ENCODE peak calls at places on chromosomes 11 and 22, in six cellular contexts. E is mucosa of descending colon, J is MM.1S, I is right atrium auricular region, D is OCI-LY7, M is AG09309. H is an unnamed sample.

GRCh38 chr11:71962428-71963038 is 33.7 kb downstream of the RNF121 start:
- DNase-seq in I (no peak), D (peak), M (peak), E (no peak), J (peak), H (peak)

GRCh38 chr11:16326679-16327297 is 29.6 kb downstream of the SOX6 start:
- DNase-seq in M (no peak), D (no peak), E (no peak), J (no peak), I (no peak), H (no peak)

GRCh38 chr22:44648821-44649566 is 53.0 kb upstream of the PRR5 start:
- DNase-seq in I (no peak), D (no peak), E (no peak), J (no peak), M (peak), H (no peak)

GRCh38 chr11:1674194-1674878 is 22.7 kb upstream of the KRTAP5-6 start:
- DNase-seq in E (no peak), M (no peak), I (no peak), J (no peak), D (no peak), H (no peak)

GRCh38 chr11:43789700-43790443 is 90.8 kb upstream of the ALKBH3 start:
- DNase-seq in E (no peak), D (no peak), J (no peak), M (peak), I (no peak), H (no peak)

GRCh38 chr11:74687237-74688005 is 43.8 kb downstream of the CHRDL2 start:
- DNase-seq in I (no peak), M (no peak), J (no peak), E (peak), D (no peak), H (no peak)

GRCh38 chr11:112025682-112026081 is 474 bp downstream of the DLAT start:
- DNase-seq in I (no peak), E (no peak), J (peak), M (no peak), D (peak), H (no peak)

GRCh38 chr11:12053606-12054361 is 45.4 kb upstream of the DKK3 start:
- DNase-seq in M (no peak), D (no peak), J (no peak), I (peak), E (no peak), H (no peak)

GRCh38 chr22:47123006-47123826 is 360.8 kb downstream of the TBC1D22A start:
- DNase-seq in J (no peak), I (no peak), E (no peak), M (no peak), D (no peak), H (no peak)

GRCh38 chr11:117483372-117483771 is 155.7 kb downstream of the CEP164 start:
- DNase-seq in I (no peak), D (no peak), E (no peak), M (no peak), J (no peak), H (no peak)

GRCh38 chr11:69484427-69485259 is 3.2 kb downstream of the LINC01488 start:
- DNase-seq in D (no peak), J (no peak), I (no peak), E (peak), M (no peak), H (no peak)

GRCh38 chr11:12802418-12803085 is 128.3 kb downstream of the TEAD1 start:
- DNase-seq in J (no peak), D (no peak), E (peak), M (no peak), I (peak), H (no peak)

GRCh38 chr11:61969838-61970452 is 2.5 kb upstream of the FTH1 start:
- DNase-seq in I (no peak), E (no peak), M (peak), D (no peak), J (no peak), H (no peak)

GRCh38 chr22:27613099-27614089 is 188.2 kb downstream of the MN1 start:
- DNase-seq in D (no peak), E (no peak), J (no peak), M (no peak), I (no peak), H (no peak)

GRCh38 chr22:19598054-19598855 is 74.0 kb upstream of the CLDN5 start:
- DNase-seq in M (no peak), J (no peak), I (no peak), E (no peak), D (peak), H (no peak)

GRCh38 chr11:35515224-35515623 is 10.2 kb downstream of the PAMR1 start:
- DNase-seq in J (no peak), M (no peak), I (no peak), D (no peak), E (no peak), H (no peak)

GRCh38 chr11:120184371-120184945 is 26.4 kb upstream of the OAF start:
- DNase-seq in M (no peak), J (no peak), D (no peak), E (peak), I (peak), H (no peak)

GRCh38 chr11:62880231-62880802 is 379 bp upstream of the SLC3A2 start:
- DNase-seq in E (no peak), D (peak), I (no peak), J (no peak), M (peak), H (no peak)

GRCh38 chr22:43298062-43298801 is 44.9 kb downstream of the SCUBE1 start:
- DNase-seq in M (no peak), D (no peak), I (no peak), E (no peak), J (no peak), H (no peak)

GRCh38 chr11:80900265-80900664 is 1459.4 kb upstream of the TENM4 start:
- DNase-seq in D (no peak), J (peak), E (no peak), I (no peak), M (no peak), H (no peak)

GRCh38 chr11:12770966-12771597 is 96.9 kb downstream of the TEAD1 start:
- DNase-seq in J (no peak), I (no peak), M (no peak), E (no peak), D (no peak), H (no peak)

DNA sequence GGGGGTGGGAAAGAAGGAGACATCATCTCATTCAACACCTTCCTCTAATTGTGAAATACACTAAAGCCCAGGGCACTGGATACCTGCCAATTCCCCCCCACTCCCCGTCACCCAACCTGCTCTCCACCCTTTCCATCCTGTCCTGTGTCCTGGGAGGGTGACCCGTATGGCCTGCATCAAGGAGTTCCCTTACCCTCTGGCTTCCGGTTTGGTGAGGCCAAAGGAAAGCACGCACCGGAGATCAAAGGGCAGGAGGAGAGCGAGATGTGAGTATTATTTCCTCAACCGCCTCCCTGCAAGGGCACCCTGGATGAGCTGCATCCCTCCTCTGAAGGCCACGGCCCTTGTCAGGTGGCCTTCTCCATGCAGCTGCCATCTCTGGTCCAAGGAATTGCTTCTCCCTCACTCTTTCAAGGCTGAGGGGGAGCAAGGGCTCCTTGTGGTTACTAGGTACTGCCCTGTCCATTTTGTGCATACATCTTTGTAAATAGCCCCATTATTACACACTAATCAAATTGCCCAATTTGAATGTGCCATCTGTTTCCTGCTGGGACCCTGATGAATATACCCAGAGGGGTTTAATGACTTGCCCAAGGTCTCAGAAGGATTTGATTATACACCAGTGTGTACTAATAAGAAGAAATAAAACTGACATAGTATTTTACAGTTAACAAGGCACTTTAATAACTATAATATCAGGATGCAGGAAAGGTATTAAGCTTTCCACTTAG is 64.8 kb upstream of the PTPRJ start:
- DNase-seq in J (no peak), E (no peak), I (no peak), D (peak), M (no peak), H (no peak)
- H3K4me3 ChIP-seq in J (no peak), E (no peak), I (no peak), D (peak), M (no peak), H (no peak)

DNA sequence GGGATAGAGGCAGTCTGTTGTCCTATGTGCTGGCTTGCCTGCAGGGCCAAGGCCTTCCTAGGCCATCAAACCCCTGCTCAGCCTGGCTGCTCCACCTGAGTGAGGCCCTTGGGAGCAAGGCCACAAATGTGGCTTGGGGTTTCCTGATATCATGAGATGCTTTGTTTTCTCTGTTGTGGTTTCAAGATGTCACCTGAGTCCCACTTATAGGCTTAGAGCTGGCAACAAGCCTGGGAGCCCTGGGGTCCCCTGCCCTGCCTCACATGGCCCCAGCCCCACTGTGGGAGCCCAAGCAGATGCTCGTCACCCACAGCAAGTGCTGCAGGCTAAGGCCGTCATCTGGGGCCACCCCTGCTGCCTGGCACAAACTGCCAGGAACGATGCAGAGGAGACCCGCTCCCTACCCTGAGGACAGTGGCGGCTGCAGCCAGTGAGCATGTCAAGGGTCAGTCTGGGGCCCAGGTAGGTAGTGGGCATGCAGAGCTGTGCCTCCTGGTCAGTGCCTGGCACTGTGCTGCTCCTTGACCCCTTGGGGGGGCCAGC is 75.4 kb upstream of the KCNQ1OT1 start:
- DNase-seq in I (peak), E (peak), J (peak), D (no peak), M (no peak), H (no peak)
- TF ChIP-seq CTCF in I (no peak), E (no peak), J (no peak), D (no peak), M (no peak), H (no peak)

GRCh38 chr22:38748487-38749136 is 7.2 kb downstream of the SUN2 start:
- DNase-seq in E (no peak), J (no peak), D (no peak), I (no peak), M (no peak), H (no peak)

GRCh38 chr22:38750638-38751037 is 5.2 kb downstream of the SUN2 start:
- DNase-seq in D (no peak), J (no peak), I (no peak), E (no peak), M (no peak), H (no peak)

GRCh38 chr22:38751422-38752346 is 4.1 kb downstream of the SUN2 start:
- DNase-seq in J (peak), D (peak), M (no peak), I (no peak), E (peak), H (peak)

GRCh38 chr22:38750104-38750503 is 5.7 kb downstream of the SUN2 start:
- DNase-seq in J (no peak), D (no peak), I (no peak), E (no peak), M (no peak), H (no peak)

GRCh38 chr22:38751066-38751421 is 4.8 kb downstream of the SUN2 start:
- DNase-seq in I (no peak), D (no peak), E (no peak), M (no peak), J (no peak), H (no peak)
- H3K4me3 ChIP-seq in I (no peak), D (peak), E (no peak), M (no peak), J (peak), H (no peak)

GRCh38 chr22:37932401-37932800 is 21.0 kb downstream of the C22orf23 start:
- DNase-seq in D (no peak), E (no peak), I (no peak), M (no peak), J (no peak), H (no peak)

GRCh38 chr22:37930952-37931440 is 22.4 kb downstream of the C22orf23 start:
- DNase-seq in M (no peak), E (no peak), J (no peak), D (no peak), I (no peak), H (no peak)

GRCh38 chr22:37931893-37932389 is 21.5 kb downstream of the C22orf23 start:
- DNase-seq in M (no peak), E (no peak), D (peak), I (no peak), J (no peak), H (no peak)

GRCh38 chr22:37929390-37929789 is 23.3 kb downstream of the MICALL1 start:
- DNase-seq in J (no peak), D (no peak), M (no peak), I (no peak), E (no peak), H (no peak)

GRCh38 chr22:37930270-37930951 is 23.0 kb downstream of the C22orf23 start:
- DNase-seq in D (peak), E (no peak), M (no peak), J (peak), I (no peak), H (no peak)
- TF ChIP-seq CTCF in D (peak), E (no peak), M (peak), J (peak), I (no peak), H (peak)

GRCh38 chr11:15114501-15115475 is at the start of gene INSC:
- DNase-seq in D (no peak), E (peak), J (no peak), M (no peak), I (no peak), H (no peak)
- H3K4me3 ChIP-seq in D (peak), E (no peak), J (no peak), M (peak), I (peak), H (no peak)

GRCh38 chr22:39519681-39520053 is 695 bp upstream of the ATF4 start:
- DNase-seq in M (no peak), I (peak), D (peak), J (peak), E (peak), H (no peak)
- TF ChIP-seq CTCF in M (peak), I (peak), D (peak), J (peak), E (no peak), H (peak)

GRCh38 chr11:64639885-64640284 is 48.9 kb downstream of the SLC22A12 start:
- DNase-seq in D (no peak), J (no peak), I (no peak), M (no peak), E (no peak), H (no peak)

GRCh38 chr11:64633555-64634159 is 42.6 kb downstream of the SLC22A12 start:
- DNase-seq in D (no peak), E (no peak), J (no peak), M (no peak), I (no peak), H (no peak)

GRCh38 chr11:64638829-64639228 is 47.8 kb downstream of the SLC22A12 start:
- DNase-seq in E (no peak), D (no peak), M (no peak), J (no peak), I (no peak), H (no peak)

GRCh38 chr11:64638017-64638664 is 47.1 kb downstream of the SLC22A12 start:
- DNase-seq in D (no peak), E (peak), I (no peak), M (no peak), J (no peak), H (no peak)

DNA sequence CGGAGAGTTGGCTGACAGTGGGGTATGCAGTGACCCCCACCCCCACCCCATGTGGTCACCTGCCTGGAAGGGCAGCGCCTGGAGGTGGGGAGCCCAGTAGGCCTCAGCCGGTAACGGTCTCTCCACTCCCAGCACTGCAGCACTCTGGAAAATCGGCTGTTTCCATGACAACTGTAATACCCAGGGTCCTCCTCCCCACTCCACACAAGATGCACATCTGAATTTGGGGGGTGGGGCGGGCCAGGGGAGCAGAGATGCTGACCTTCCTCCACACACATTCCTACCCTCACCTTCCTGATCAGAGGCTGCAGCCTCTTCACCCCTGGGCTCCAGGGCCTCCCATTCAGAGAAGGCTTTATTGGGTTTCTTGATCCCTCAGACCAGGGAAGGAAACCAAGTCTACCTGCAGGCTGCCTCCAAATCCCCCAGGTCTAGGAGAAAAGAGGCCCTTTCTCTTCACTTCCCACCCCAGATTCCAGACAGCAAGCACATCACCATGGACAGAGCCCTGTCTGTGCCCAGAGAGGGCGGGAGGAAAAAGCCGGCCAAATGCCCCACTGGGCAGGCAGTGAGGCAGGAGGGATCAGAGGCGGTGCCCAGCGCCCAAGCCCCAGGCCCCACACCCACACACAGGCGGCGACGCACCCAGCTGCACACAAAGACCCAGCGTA is 46.5 kb downstream of the SLC22A12 start:
- DNase-seq in M (no peak), I (no peak), D (no peak), J (no peak), E (no peak), H (no peak)
- H3K4me3 ChIP-seq in M (no peak), I (peak), D (no peak), J (no peak), E (no peak), H (no peak)

GRCh38 chr22:28813772-28814518 is 13.6 kb upstream of the XBP1 start:
- DNase-seq in E (no peak), I (no peak), D (no peak), M (no peak), J (no peak), H (no peak)
- TF ChIP-seq CTCF in E (no peak), I (no peak), D (no peak), M (no peak), J (no peak), H (no peak)

H was measured in GM06990.